ENCODE peak calls at places on chromosomes 12 and 14, in nine cellular contexts. N is A549, P is heart left ventricle, L is suprapubic skin, K is tibial nerve, X is prostate gland, M is transverse colon, H is Peyer's patch, J is testis. I is an unnamed sample.

GRCh38 chr12:55996201-55996714 is 818 bp upstream of the SUOX start:
- DNase-seq in P (peak; percentile 44), H (peak; percentile 82), J (peak; percentile 61), N (peak; percentile 77), L (no peak), M (peak; percentile 67), K (peak; percentile 52), X (peak; percentile 42), I (no peak)

GRCh38 chr14:74935340-74935640 is 12.2 kb upstream of the RPS6KL1 start:
- DNase-seq in M (no peak), X (no peak), H (no peak), N (no peak), P (no peak), K (no peak), L (no peak), J (no peak), I (no peak)

GRCh38 chr12:25689996-25690501 is 137.0 kb upstream of the LMNTD1 start:
- DNase-seq in L (no peak), X (peak; percentile 37), K (no peak), H (no peak), P (peak; percentile 34), J (peak; percentile 76), M (peak; percentile 39), N (no peak), I (peak; percentile 72)

GRCh38 chr12:56151672-56152131 is 685 bp upstream of the MYL6B start:
- DNase-seq in K (peak; percentile 25), H (peak; percentile 84), M (peak; percentile 81), L (no peak), N (peak; percentile 80), X (peak; percentile 62), P (peak; percentile 37), J (peak; percentile 74), I (peak; percentile 60)

GRCh38 chr12:8860165-8860961 is 37.9 kb downstream of the A2ML1 start:
- DNase-seq in K (peak; percentile 52), L (no peak), P (no peak), J (peak; percentile 77), X (peak; percentile 44), M (peak; percentile 31), N (peak; percentile 69), H (peak; percentile 64), I (no peak)

GRCh38 chr12:106081606-106082005 is 57.1 kb downstream of the NUAK1 start:
- DNase-seq in J (no peak), P (no peak), N (no peak), M (no peak), L (no peak), X (no peak), H (no peak), K (no peak), I (no peak)

GRCh38 chr12:41121374-41121773 is 66.7 kb upstream of the PDZRN4 start:
- DNase-seq in N (no peak), H (no peak), J (no peak), K (no peak), P (no peak), X (no peak), M (no peak), L (no peak), I (no peak)

GRCh38 chr14:25103820-25104219 is 53.9 kb upstream of the STXBP6 start:
- DNase-seq in N (no peak), X (no peak), M (no peak), P (no peak), J (no peak), L (no peak), H (no peak), K (no peak), I (no peak)

GRCh38 chr12:46362895-46363581 is 9.5 kb downstream of the SLC38A2 start:
- DNase-seq in M (no peak), H (no peak), K (no peak), L (no peak), N (no peak), X (no peak), P (no peak), J (no peak), I (no peak)
- H3K27ac ChIP-seq in M (no peak overlapping the region), H (no peak overlapping the region), K (no peak overlapping the region), L (no peak overlapping the region), N (no peak overlapping the region), X (no peak overlapping the region), P (no peak overlapping the region), J (no peak overlapping the region), I (no peak overlapping the region)

GRCh38 chr12:47777151-47777550 is 4.1 kb downstream of the SLC48A1 start:
- DNase-seq in K (no peak), L (no peak), N (no peak), X (no peak), M (no peak), P (no peak), H (no peak), J (no peak), I (no peak)
- H3K4me1 ChIP-seq in K (peaks cover 51% of the 10 kb centered on the region), L (peaks cover 88% of the 10 kb centered on the region), N (peaks cover 56% of the 10 kb centered on the region), X (peaks cover 8% of the 10 kb centered on the region), M (peaks cover 59% of the 10 kb centered on the region), P (peaks cover 3% of the 10 kb centered on the region), H (no peaks in the 10 kb centered on the region), J (peaks cover 43% of the 10 kb centered on the region), I (no peaks in the 10 kb centered on the region)

DNA sequence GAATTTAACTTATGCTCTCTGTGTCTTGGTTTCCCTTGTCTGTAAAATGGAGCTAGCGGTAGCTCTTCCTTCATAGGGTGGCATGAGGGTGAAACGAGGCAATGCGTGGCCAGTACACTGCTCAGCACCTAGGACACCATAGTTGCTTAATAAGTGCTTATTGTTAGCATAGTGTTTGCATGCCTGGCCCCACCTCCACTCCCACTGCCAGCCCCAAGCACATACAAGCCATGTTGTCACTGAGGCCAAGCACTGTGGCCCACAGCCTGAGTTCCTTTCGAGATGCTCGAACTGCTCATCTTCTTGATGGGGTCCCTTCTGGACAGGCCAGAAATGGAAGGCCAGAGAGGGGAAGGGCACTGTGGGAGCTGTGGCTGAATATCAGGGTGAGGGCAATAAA is 839 bp downstream of the FICD start:
- DNase-seq in M (no peak), N (peak; percentile 26), X (no peak), H (no peak), P (no peak), J (no peak), L (no peak), K (no peak), I (no peak)
- TF ChIP-seq POLR2A in M (no peak), N (no peak), X (no peak), H (no peak), P (no peak), J (no peak), L (no peak), K (no peak), I (no peak)

GRCh38 chr14:65421201-65421981 is 8.9 kb downstream of the FUT8 start:
- DNase-seq in X (no peak), P (no peak), N (peak; percentile 23), J (no peak), M (no peak), K (no peak), H (no peak), L (no peak), I (no peak)
- H3K27ac ChIP-seq in X (no peak overlapping the region), P (no peak overlapping the region), N (no peak overlapping the region), J (no peak overlapping the region), M (no peak overlapping the region), K (no peak overlapping the region), H (no peak overlapping the region), L (peak overlapping the region; percentile 58), I (no peak overlapping the region)

DNA sequence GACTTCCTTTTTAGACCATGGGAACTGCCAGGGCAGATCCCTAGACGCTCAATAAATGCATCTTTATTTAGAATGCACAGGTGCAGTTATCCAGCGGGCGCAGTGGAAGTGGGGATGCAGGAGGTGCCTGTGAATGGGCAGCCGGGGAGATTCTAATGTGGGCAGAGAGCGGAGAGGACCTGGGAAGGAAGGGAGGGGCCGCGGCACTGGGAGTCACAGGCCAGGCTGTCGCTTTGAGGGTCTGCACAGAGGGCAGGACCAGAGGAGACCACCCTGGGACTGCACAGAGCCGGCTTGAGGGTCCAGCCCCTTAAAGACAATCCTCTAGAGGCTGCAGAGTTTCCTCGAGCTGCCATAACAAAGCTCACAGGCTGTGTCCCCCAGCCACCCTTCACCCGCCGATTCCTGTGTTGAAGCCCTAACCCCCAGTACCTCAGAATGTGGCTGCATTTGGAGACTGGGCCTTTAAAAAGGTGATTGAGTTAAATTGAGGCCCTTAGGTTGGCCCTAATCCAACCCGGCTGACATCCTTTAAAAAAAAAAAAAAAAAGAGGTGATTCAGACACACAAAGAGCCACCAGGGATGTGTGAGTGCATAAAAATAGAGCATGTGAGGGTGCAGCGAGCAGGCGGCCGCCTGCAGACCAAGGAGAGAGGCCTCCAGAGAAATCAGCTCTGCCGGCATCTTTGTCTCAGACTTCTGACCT is 44.4 kb upstream of the PPP2R5C start:
- DNase-seq in J (no peak), L (peak; percentile 37), H (no peak), P (no peak), X (no peak), K (no peak), N (no peak), M (no peak), I (peak; percentile 33)
- H3K4me1 ChIP-seq in J (peaks cover 9% of the 10 kb centered on the region), L (no peaks in the 10 kb centered on the region), H (no peaks in the 10 kb centered on the region), P (peaks cover 3% of the 10 kb centered on the region), X (peaks cover 2% of the 10 kb centered on the region), K (no peaks in the 10 kb centered on the region), N (no peaks in the 10 kb centered on the region), M (peaks cover 13% of the 10 kb centered on the region), I (no peaks in the 10 kb centered on the region)

DNA sequence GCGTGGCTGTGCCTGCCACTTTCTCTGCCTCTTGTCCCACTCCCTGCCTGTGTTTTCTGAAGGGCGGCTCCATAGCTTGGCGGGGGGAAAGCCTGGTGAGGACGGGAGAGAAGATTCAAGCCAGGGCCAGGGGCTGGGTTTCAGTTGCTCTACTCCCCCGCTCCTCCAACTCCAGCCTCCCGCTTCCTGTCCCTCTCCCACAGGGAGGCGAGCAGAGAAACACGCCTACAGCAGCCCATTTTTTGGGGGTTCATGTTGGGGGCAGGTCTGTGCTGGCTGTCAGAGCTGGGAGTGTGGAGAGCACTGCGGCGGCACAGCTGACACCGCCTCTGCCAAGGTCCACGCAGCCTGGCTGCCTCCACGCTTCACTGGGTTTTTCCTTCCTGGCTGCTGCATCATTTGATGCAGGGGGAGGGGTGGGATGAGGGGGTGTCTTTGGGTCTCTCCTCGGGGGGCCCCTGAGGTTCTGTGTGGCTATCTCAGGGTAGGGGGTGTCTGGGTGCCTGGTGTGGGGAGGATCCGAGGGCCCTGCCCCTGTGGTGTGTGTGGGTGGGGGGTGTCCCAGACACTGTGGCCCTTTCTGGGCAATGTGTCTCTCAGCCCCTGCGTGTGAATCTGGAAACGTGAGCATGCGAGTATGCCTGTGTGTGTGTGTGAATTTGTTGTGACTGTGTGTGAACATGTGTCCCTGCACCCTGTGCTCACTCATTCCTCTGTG is 10.7 kb upstream of the KRT80 start:
- DNase-seq in X (no peak), N (no peak), J (no peak), L (no peak), M (no peak), P (no peak), H (no peak), K (no peak), I (no peak)
- TF ChIP-seq POLR2A in X (no peak), N (no peak), J (no peak), L (no peak), M (no peak), P (no peak), H (no peak), K (no peak), I (no peak)

GRCh38 chr12:46886541-46887041 is 60.8 kb upstream of the SLC38A4 start:
- DNase-seq in P (no peak), K (no peak), N (no peak), X (no peak), L (no peak), J (no peak), M (no peak), H (no peak), I (no peak)
- H3K27ac ChIP-seq in P (no peak overlapping the region), K (no peak overlapping the region), N (no peak overlapping the region), X (no peak overlapping the region), L (no peak overlapping the region), J (no peak overlapping the region), M (no peak overlapping the region), H (no peak overlapping the region), I (no peak overlapping the region)

GRCh38 chr14:105167303-105168092 is 1.1 kb downstream of the JAG2 start:
- DNase-seq in L (no peak), K (no peak), M (peak; percentile 26), N (no peak), J (no peak), X (peak; percentile 46), H (no peak), P (no peak), I (no peak)
- H3K4me1 ChIP-seq in L (peaks cover 54% of the 10 kb centered on the region), K (no peaks in the 10 kb centered on the region), M (peaks cover 30% of the 10 kb centered on the region), N (peaks cover 33% of the 10 kb centered on the region), J (peaks cover 4% of the 10 kb centered on the region), X (no peaks in the 10 kb centered on the region), H (no peaks in the 10 kb centered on the region), P (peaks cover 14% of the 10 kb centered on the region), I (no peaks in the 10 kb centered on the region)